ENCODE peak calls at places on chromosomes 12 and 14, in seven cellular contexts. K is HCT116, N is A549, S is body of pancreas, M is IMR-90, Q is K562, L is sigmoid colon. B is an unnamed sample.

GRCh38 chr14:98731701-98732100 is 540.3 kb downstream of the BCL11B start:
- DNase-seq in K (no peak), N (no peak), S (no peak), M (no peak), Q (no peak), L (no peak), B (no peak)

GRCh38 chr14:63147018-63147417 is 57.2 kb upstream of the RHOJ start:
- DNase-seq in K (no peak), N (no peak), S (no peak), M (no peak), Q (no peak), L (no peak), B (no peak)

GRCh38 chr12:19710811-19711793 is 271.8 kb downstream of the AEBP2 start:
- DNase-seq in K (no peak), N (peak), S (peak), M (no peak), Q (no peak), L (peak), B (no peak)

GRCh38 chr12:124233041-124233836 is 61.7 kb upstream of the RFLNA start:
- DNase-seq in K (no peak), N (no peak), S (no peak), M (peak), Q (no peak), L (no peak), B (peak)

GRCh38 chr14:67285876-67286452 is 44.7 kb downstream of the PALS1 start:
- DNase-seq in K (peak), N (peak), S (no peak), M (peak), Q (peak), L (no peak), B (no peak)

GRCh38 chr12:110229409-110229808 is 51.6 kb upstream of the ATP2A2 start:
- DNase-seq in K (no peak), N (no peak), S (no peak), M (no peak), Q (no peak), L (no peak), B (no peak)

GRCh38 chr12:123905319-123905925 is 67.2 kb downstream of the CCDC92 start:
- DNase-seq in K (peak), N (peak), S (peak), M (peak), Q (peak), L (no peak), B (peak)

GRCh38 chr12:89621511-89621910 is 87.1 kb downstream of the ATP2B1 start:
- DNase-seq in K (no peak), N (no peak), S (no peak), M (no peak), Q (no peak), L (no peak), B (no peak)

GRCh38 chr14:99574099-99574880 is 29.7 kb downstream of the CCDC85C start:
- DNase-seq in K (no peak), N (no peak), S (peak), M (peak), Q (no peak), L (no peak), B (peak)

GRCh38 chr12:8590842-8591545 is 21.7 kb downstream of the AICDA start:
- DNase-seq in K (no peak), N (no peak), S (no peak), M (no peak), Q (no peak), L (no peak), B (no peak)

GRCh38 chr14:77663289-77663688 is 44.5 kb downstream of the ALKBH1 start:
- DNase-seq in K (no peak), N (no peak), S (no peak), M (peak), Q (no peak), L (no peak), B (no peak)

GRCh38 chr12:119694111-119694510 is 26.2 kb downstream of the PRKAB1 start:
- DNase-seq in K (no peak), N (no peak), S (no peak), M (no peak), Q (no peak), L (no peak), B (no peak)

GRCh38 chr12:51246254-51246853 is 7.7 kb downstream of the DAZAP2 start:
- DNase-seq in K (no peak), N (no peak), S (no peak), M (peak), Q (peak), L (no peak), B (no peak)
- TF ChIP-seq POLR2A in K (no peak), N (no peak), S (no peak), M (peak), Q (peak), L (no peak), B (no peak)

DNA sequence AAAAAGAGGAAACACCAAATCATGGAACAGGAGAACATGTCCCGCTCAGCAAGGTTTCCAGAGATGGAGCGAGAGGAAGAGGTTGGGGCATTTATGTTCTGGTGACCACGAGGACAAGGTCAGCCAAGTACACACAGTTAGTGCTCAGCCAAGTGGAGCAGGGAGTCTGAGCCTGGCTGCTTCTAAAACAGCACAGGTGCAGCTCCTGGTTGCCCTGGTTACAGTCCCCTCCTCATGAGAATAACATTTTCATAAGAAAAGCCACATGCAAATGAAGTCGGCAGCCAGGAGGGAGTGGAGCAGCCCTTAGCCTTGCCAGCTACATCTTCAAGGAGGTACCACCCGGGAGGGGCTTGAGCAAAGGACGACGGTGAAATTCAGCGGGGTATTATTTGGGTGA is 81.8 kb downstream of the NOS1 start:
- DNase-seq in K (no peak), N (no peak), S (no peak), M (no peak), Q (no peak), L (no peak), B (no peak)
- TF ChIP-seq POLR2A in K (no peak), N (no peak), S (no peak), M (no peak), Q (no peak), L (no peak), B (no peak)

GRCh38 chr12:53267309-53268008 is 640 bp upstream of the ESPL1 start:
- DNase-seq in K (no peak), N (no peak), S (no peak), M (no peak), Q (peak), L (no peak), B (no peak)
- TF ChIP-seq POLR2A in K (no peak), N (no peak), S (no peak), M (no peak), Q (no peak), L (no peak), B (no peak)

DNA sequence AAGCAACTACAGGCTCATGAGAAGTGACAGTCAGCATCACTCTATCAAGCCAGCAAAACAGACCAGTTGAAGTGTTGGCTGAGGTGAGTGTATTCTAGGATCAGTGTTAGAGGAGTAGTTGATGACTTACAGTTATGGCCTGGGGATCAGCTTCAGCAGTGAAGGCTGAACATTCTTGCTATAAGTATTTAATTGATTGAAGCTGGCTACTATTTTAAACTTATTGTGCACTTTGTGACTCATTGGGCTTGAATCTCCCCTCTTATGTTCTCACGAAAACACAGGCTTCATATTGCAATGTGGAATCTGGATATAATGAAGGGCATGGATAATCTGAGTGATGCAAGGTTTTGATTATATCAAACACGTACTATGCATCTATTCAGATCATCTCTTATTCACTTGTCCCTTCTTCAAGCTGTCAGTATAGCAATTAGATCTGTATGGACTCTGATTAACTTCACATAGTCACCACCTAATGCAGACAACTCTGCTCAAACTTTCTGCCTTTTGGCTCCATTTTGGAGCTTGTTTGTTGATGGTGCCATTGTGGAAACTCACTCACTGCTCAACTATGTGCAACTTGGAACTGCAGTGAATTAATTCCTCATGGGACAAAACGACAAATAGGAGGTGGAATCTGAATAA is 309.2 kb downstream of the SLC16A7 start:
- DNase-seq in K (no peak), N (no peak), S (no peak), M (peak), Q (no peak), L (no peak), B (no peak)
- TF ChIP-seq POLR2A in K (no peak), N (no peak), S (no peak), M (no peak), Q (no peak), L (no peak), B (no peak)

DNA sequence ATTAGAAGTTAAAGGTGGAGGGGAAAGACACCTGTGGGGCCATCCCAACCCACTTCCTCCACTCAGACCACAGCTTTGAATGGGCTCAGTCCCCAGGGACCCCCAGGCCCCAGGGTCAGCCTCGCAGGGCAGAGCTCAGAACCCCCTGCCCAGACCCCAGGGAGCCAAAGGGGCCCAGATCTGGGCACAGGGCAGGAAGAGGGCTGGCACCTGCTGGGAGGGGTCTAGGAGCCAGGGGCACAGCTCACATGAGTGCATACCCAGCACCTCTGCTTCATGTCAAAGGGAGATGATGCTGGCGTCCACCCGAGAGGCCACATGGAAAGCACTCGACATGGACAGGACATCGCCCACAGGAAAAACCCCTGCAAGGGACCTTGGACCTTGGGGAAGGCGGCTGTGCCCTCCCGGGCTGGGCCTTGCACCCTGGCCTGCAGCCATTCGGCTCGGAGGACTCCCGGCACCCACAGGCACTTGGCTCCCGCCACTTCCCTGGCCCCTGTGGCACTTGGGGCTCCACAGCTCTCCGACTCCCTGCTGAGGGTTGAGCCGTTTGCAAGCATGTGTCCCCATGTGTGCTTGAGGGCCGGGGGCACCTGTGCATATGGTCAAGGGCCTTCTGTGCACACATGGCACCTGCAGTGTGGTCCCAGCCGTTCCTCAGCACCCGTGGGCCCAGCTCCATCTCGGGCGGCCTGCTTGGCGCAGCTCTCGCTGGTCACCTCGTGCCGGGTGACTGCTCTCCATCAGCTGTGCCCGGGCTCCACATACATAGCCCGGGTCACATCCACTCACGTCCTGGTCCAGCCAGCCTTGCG is 7.8 kb upstream of the AMN start:
- DNase-seq in K (no peak), N (no peak), S (no peak), M (no peak), Q (no peak), L (peak), B (no peak)
- TF ChIP-seq POLR2A in K (no peak), N (no peak), S (no peak), M (no peak), Q (no peak), L (no peak), B (no peak)

B was measured in H54.